ENCODE peak calls at places on chromosomes 7 and 10, in five cellular contexts. E is Caco-2, V is BE2C, B is IMR-90, A is epithelial cell of esophagus. R is an unnamed sample.

GRCh38 chr10:85527610-85528317 is 838.8 kb downstream of the GRID1 start:
- DNase-seq in V (no peak), E (no peak), A (peak; percentile 94), B (no peak), R (no peak)

GRCh38 chr10:125152646-125153368 is 7.6 kb downstream of the CTBP2 start:
- DNase-seq in V (no peak), A (no peak), E (no peak), B (no peak), R (no peak)

GRCh38 chr10:5534880-5535856 is 10.4 kb downstream of the CALML3 start:
- DNase-seq in A (peak; percentile 56), E (peak; percentile 11), B (peak; percentile 80), V (no peak), R (peak; percentile 10)

GRCh38 chr10:69704231-69704630 is 74.2 kb downstream of the FAM241B start:
- DNase-seq in B (no peak), A (peak; percentile 49), E (no peak), V (no peak), R (no peak)

GRCh38 chr10:86661161-86662025 is 6.9 kb upstream of the LDB3 start:
- DNase-seq in V (peak; percentile 79), A (peak; percentile 51), E (no peak), B (peak; percentile 46), R (peak; percentile 22)

GRCh38 chr7:5701085-5701914 is 80.2 kb downstream of the RNF216 start:
- DNase-seq in V (no peak), A (peak; percentile 75), E (no peak), B (peak; percentile 66), R (peak; percentile 58)

GRCh38 chr10:90855126-90855525 is 2.7 kb downstream of the HTR7 start:
- DNase-seq in B (no peak), E (no peak), A (no peak), V (no peak), R (no peak)

GRCh38 chr7:29612596-29612995 is 49.0 kb downstream of the PRR15 start:
- DNase-seq in V (no peak), A (no peak), E (no peak), B (no peak), R (no peak)

GRCh38 chr10:60732240-60733188 is 45.8 kb upstream of the CDK1 start:
- DNase-seq in E (peak; percentile 63), V (no peak), A (peak; percentile 45), B (no peak), R (no peak)

GRCh38 chr7:120254845-120255244 is 18.1 kb upstream of the KCND2 start:
- DNase-seq in B (no peak), A (no peak), V (no peak), E (no peak), R (no peak)

GRCh38 chr7:150801946-150802771 is 1.6 kb downstream of the TMEM176A start:
- DNase-seq in V (no peak), B (no peak), A (no peak), E (no peak), R (no peak)

GRCh38 chr7:127927339-127927679 is 103.9 kb downstream of the LRRC4 start:
- DNase-seq in B (peak; percentile 46), V (no peak), A (peak; percentile 4), E (no peak), R (no peak)

GRCh38 chr10:119029613-119030420 is at the start of gene NANOS1:
- DNase-seq in E (peak; percentile 52), A (no peak), V (peak; percentile 57), B (peak; percentile 21), R (no peak)

DNA sequence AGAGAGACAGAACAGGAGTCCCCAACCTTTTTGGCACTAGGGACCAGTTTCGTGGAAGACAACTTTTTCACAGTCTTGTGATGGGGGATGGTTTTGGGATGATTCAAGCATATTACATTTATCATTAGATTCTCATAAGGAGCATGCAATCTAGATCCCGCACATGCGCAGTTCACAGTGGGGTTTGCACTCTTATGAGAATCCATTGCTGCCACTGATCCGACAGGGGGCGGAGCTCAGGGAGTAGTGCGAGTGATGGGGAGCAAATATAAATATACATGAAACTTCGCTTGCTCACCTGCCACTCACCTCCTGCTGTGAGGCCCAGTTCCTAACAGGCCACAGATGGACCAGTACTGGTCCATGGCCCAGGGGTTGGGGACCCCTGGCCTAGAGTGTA is 14.2 kb downstream of the CCL26 start:
- DNase-seq in V (no peak), E (no peak), A (no peak), B (no peak), R (no peak)
- TF ChIP-seq CTCF in V (no peak), E (no peak), A (no peak), B (no peak), R (no peak)

GRCh38 chr7:129431911-129432643 is 2.2 kb upstream of the STRIP2 start:
- DNase-seq in B (no peak), A (no peak), V (no peak), E (no peak), R (no peak)

GRCh38 chr7:129434846-129435318 is 650 bp downstream of the STRIP2 start:
- DNase-seq in B (peak; percentile 14), V (peak; percentile 32), E (no peak), A (peak; percentile 20), R (no peak)

GRCh38 chr7:129434172-129434845 is at the start of gene STRIP2:
- DNase-seq in E (peak; percentile 92), V (peak; percentile 98), A (peak; percentile 84), B (peak; percentile 67), R (peak; percentile 79)

GRCh38 chr7:129435414-129435829 is 1.2 kb downstream of the STRIP2 start:
- DNase-seq in B (no peak), E (no peak), V (no peak), A (no peak), R (no peak)

GRCh38 chr7:129433823-129434171 is 435 bp upstream of the STRIP2 start:
- DNase-seq in A (no peak), V (peak; percentile 71), E (peak; percentile 76), B (no peak), R (no peak)
- TF ChIP-seq CTCF in A (no peak), V (peak; percentile 14), E (no peak), B (no peak), R (no peak)

GRCh38 chr7:82818091-82818620 is 344.5 kb downstream of the PCLO start:
- DNase-seq in A (no peak), B (no peak), V (no peak), E (no peak), R (no peak)

GRCh38 chr7:82821037-82821436 is 341.6 kb downstream of the PCLO start:
- DNase-seq in V (no peak), E (no peak), B (no peak), A (no peak), R (no peak)

GRCh38 chr7:82810558-82811259 is 352.0 kb downstream of the PCLO start:
- DNase-seq in V (peak; percentile 56), E (no peak), B (peak; percentile 83), A (peak; percentile 62), R (no peak)

DNA sequence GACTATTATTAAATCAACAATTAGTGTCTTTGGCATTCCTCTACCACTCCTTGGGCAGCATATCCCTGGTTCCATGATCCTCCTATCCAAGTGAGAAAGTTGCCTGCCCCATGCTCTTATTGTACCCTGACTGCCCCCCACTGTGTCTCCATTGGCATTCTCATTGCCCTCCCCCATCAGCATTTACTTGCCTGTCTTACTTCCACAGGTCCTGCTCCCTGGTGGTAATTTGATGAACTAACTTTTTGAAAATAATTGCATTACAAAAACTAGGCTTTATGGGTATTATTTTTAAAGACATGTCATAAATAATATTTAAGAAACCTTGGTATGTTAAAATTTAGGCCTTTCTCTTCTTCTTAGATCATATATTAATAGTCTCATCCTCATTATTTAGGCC is 346.4 kb downstream of the PCLO start:
- DNase-seq in V (no peak), E (no peak), B (no peak), A (no peak), R (no peak)
- TF ChIP-seq CTCF in V (peak; percentile 27), E (no peak), B (no peak), A (peak; percentile 15), R (no peak)

GRCh38 chr10:123021517-123021916 is 12.7 kb downstream of the ACADSB start:
- DNase-seq in E (no peak), V (no peak), B (no peak), A (peak; percentile 47), R (no peak)
- TF ChIP-seq CTCF in E (peak; percentile 43), V (no peak), B (peak; percentile 19), A (peak; percentile 62), R (peak; percentile 20)

GRCh38 chr7:137036768-137037167 is 168.3 kb downstream of the CHRM2 start:
- DNase-seq in A (no peak), V (no peak), B (peak; percentile 60), E (no peak), R (no peak)

GRCh38 chr7:137032436-137032835 is 164.0 kb downstream of the CHRM2 start:
- DNase-seq in B (peak; percentile 18), V (no peak), A (no peak), E (no peak), R (no peak)
- TF ChIP-seq CTCF in B (no peak), V (no peak), A (no peak), E (no peak), R (no peak)